ENCODE peak calls at places on chromosome 12, in nine cellular contexts. Y is cardiac muscle cell; F is GF-D8; A is dermis microvascular lymphatic vessel endothelial cell; X is gastrocnemius medialis; K is cardiac fibroblast; C is NAMALWA; R is AG08396; O is naive thymus-derived CD8-positive, alpha-beta T cell. L is an unnamed sample.

GRCh38 chr12:65528127-65528526 is 249.6 kb downstream of the MSRB3 start:
- DNase-seq in O (no peak), Y (no peak), X (no peak), A (no peak), F (no peak), R (no peak), C (no peak), K (no peak), L (no peak)

GRCh38 chr12:64082866-64083268 is 139.2 kb downstream of the KICS2 start:
- DNase-seq in K (no peak), F (no peak), C (no peak), X (no peak), R (no peak), Y (no peak), A (no peak), O (no peak), L (no peak)

GRCh38 chr12:121964813-121965643 is 46.6 kb downstream of the CFAP251 start:
- DNase-seq in A (peak), X (no peak), R (peak), O (no peak), Y (no peak), K (peak), C (no peak), F (no peak), L (no peak)

GRCh38 chr12:77615331-77615730 is 215.4 kb upstream of the NAV3 start:
- DNase-seq in K (peak), R (no peak), O (no peak), X (no peak), C (peak), Y (no peak), A (peak), F (no peak), L (no peak)

GRCh38 chr12:65615091-65615490 is 209.2 kb upstream of the HMGA2 start:
- DNase-seq in C (no peak), O (no peak), X (no peak), R (peak), K (peak), Y (no peak), F (no peak), A (no peak), L (no peak)

GRCh38 chr12:84701041-84701440 is 211.6 kb downstream of the SLC6A15 start:
- DNase-seq in A (no peak), X (no peak), Y (no peak), R (no peak), O (no peak), K (no peak), C (no peak), F (no peak), L (no peak)

GRCh38 chr12:26298785-26299621 is 103.6 kb downstream of the SSPN start:
- DNase-seq in X (no peak), Y (peak), R (peak), A (peak), F (no peak), K (peak), C (peak), O (no peak), L (peak)

GRCh38 chr12:71731439-71732356 is 23.0 kb upstream of the RAB21 start:
- DNase-seq in O (no peak), K (peak), X (no peak), F (no peak), R (no peak), Y (no peak), C (peak), A (no peak), L (no peak)

GRCh38 chr12:27525373-27525772 is 1.4 kb downstream of the PPFIBP1 start:
- DNase-seq in F (no peak), O (no peak), R (peak), K (peak), A (peak), C (no peak), Y (no peak), X (no peak), L (no peak)

GRCh38 chr12:4859478-4860210 is 50.1 kb upstream of the KCNA1 start:
- DNase-seq in X (no peak), C (no peak), Y (peak), R (no peak), A (no peak), F (no peak), K (no peak), O (no peak), L (no peak)

GRCh38 chr12:52181757-52182156 is 10.1 kb downstream of the KRT80 start:
- DNase-seq in A (no peak), R (peak), Y (peak), C (no peak), F (no peak), K (peak), X (no peak), O (no peak), L (no peak)

GRCh38 chr12:58894040-58894439 is 26.3 kb downstream of the LRIG3 start:
- DNase-seq in C (no peak), K (no peak), A (no peak), O (no peak), Y (no peak), R (no peak), X (no peak), F (no peak), L (no peak)

GRCh38 chr12:1282670-1283361 is 291.8 kb downstream of the ERC1 start:
- DNase-seq in R (peak), A (no peak), O (no peak), K (no peak), C (no peak), X (peak), F (no peak), Y (no peak), L (no peak)